ENCODE peak calls at places on chromosomes 5 and 9, in six cellular contexts. E is HAP-1; J is CD4-positive, alpha-beta T cell; C is IMR-90; R is KG1; T is nephron progenitor cell. I is an unnamed sample.

GRCh38 chr9:126965541-126966428 is 51.2 kb downstream of the RALGPS1 start:
- DNase-seq in R (peak; percentile 13), E (peak; percentile 40), C (peak; percentile 61), J (peak; percentile 48), T (peak; percentile 35), I (peak; percentile 35)

GRCh38 chr9:89882876-89883275 is 278.1 kb downstream of the GADD45G start:
- DNase-seq in J (no peak), R (no peak), E (no peak), T (no peak), C (no peak), I (no peak)

GRCh38 chr5:122447072-122447471 is 135.0 kb downstream of the SNCAIP start:
- DNase-seq in J (no peak), C (no peak), T (no peak), E (no peak), R (no peak), I (no peak)

GRCh38 chr9:37255187-37255586 is 134.8 kb downstream of the ZCCHC7 start:
- DNase-seq in R (no peak), C (no peak), E (no peak), T (no peak), J (no peak), I (no peak)

GRCh38 chr5:168792678-168793077 is 213.5 kb upstream of the PANK3 start:
- DNase-seq in T (no peak), J (no peak), E (no peak), R (no peak), C (no peak), I (no peak)

GRCh38 chr5:121366515-121366914 is 485.2 kb upstream of the FTMT start:
- DNase-seq in T (no peak), R (no peak), E (no peak), C (peak; percentile 80), J (no peak), I (no peak)

GRCh38 chr5:137401946-137402345 is 97.2 kb downstream of the SPOCK1 start:
- DNase-seq in J (no peak), C (no peak), E (no peak), T (no peak), R (no peak), I (no peak)

GRCh38 chr9:36903541-36904435 is 130.3 kb downstream of the PAX5 start:
- DNase-seq in C (peak; percentile 52), R (no peak), T (no peak), E (no peak), J (no peak), I (peak; percentile 70)

GRCh38 chr5:132782101-132782500 is 5.1 kb upstream of the SEPTIN8 start:
- DNase-seq in E (no peak), C (peak; percentile 74), J (no peak), R (no peak), T (no peak), I (peak; percentile 39)

GRCh38 chr9:117153021-117153420 is 261.8 kb downstream of the ASTN2 start:
- DNase-seq in T (no peak), C (peak; percentile 57), E (no peak), R (no peak), J (no peak), I (no peak)

GRCh38 chr5:132819468-132819867 is 6.4 kb downstream of the SOWAHA start:
- DNase-seq in J (no peak), E (no peak), R (no peak), C (no peak), T (no peak), I (no peak)

GRCh38 chr9:133934512-133935221 is 57.5 kb downstream of the VAV2 start:
- DNase-seq in J (no peak), T (no peak), E (no peak), C (no peak), R (no peak), I (no peak)

GRCh38 chr5:38749861-38750260 is 96.0 kb upstream of the OSMR start:
- DNase-seq in J (no peak), R (no peak), E (no peak), C (no peak), T (no peak), I (no peak)

GRCh38 chr5:59332236-59332973 is 561.1 kb downstream of the PDE4D start:
- DNase-seq in T (no peak), R (no peak), J (no peak), C (no peak), E (no peak), I (no peak)

GRCh38 chr9:135077497-135078200 is 9.8 kb upstream of the OLFM1 start:
- DNase-seq in E (no peak), T (peak; percentile 94), R (peak; percentile 8), J (no peak), C (no peak), I (peak; percentile 25)